ENCODE peak calls at places on chromosome 15, in four cellular contexts. One of them, this sample, is unnamed.

GRCh38 chr15:52558196-52558595 is 10.6 kb downstream of the ARPP19 start:
- DNase-seq in AG04449: no peak
- DNase-seq in ovary: no peak
- DNase-seq in astrocyte of the spinal cord: peak; percentile 78
- DNase-seq in this sample: no peak

GRCh38 chr15:90174140-90174891 is 26.8 kb upstream of the SEMA4B start:
- DNase-seq in AG04449: no peak
- DNase-seq in ovary: peak; percentile 91
- DNase-seq in astrocyte of the spinal cord: peak; percentile 46
- DNase-seq in this sample: no peak

GRCh38 chr15:48064435-48064834 is 56.4 kb upstream of the SLC24A5 start:
- DNase-seq in AG04449: no peak
- DNase-seq in ovary: no peak
- DNase-seq in astrocyte of the spinal cord: no peak
- DNase-seq in this sample: no peak

GRCh38 chr15:42921049-42921731 is 612 bp upstream of the TTBK2 start:
- DNase-seq in AG04449: no peak
- DNase-seq in ovary: peak; percentile 65
- DNase-seq in astrocyte of the spinal cord: peak; percentile 21
- DNase-seq in this sample: peak; percentile 18

GRCh38 chr15:77266708-77267387 is 153.1 kb downstream of the PEAK1 start:
- DNase-seq in AG04449: peak; percentile 74
- DNase-seq in ovary: no peak
- DNase-seq in astrocyte of the spinal cord: peak; percentile 96
- DNase-seq in this sample: no peak

GRCh38 chr15:25839638-25840156 is 23.4 kb downstream of the ATP10A start:
- DNase-seq in AG04449: no peak
- DNase-seq in ovary: no peak
- DNase-seq in astrocyte of the spinal cord: no peak
- DNase-seq in this sample: no peak

GRCh38 chr15:91338763-91339162 is 238.7 kb downstream of the SV2B start:
- DNase-seq in AG04449: no peak
- DNase-seq in ovary: no peak
- DNase-seq in astrocyte of the spinal cord: peak; percentile 49
- DNase-seq in this sample: no peak

GRCh38 chr15:69609176-69609575 is 156.6 kb downstream of the RPLP1 start:
- DNase-seq in AG04449: peak; percentile 50
- DNase-seq in ovary: no peak
- DNase-seq in astrocyte of the spinal cord: peak; percentile 58
- DNase-seq in this sample: no peak

GRCh38 chr15:52503788-52504496 is 24.7 kb downstream of the MYO5A start:
- DNase-seq in AG04449: no peak
- DNase-seq in ovary: no peak
- DNase-seq in astrocyte of the spinal cord: peak; percentile 41
- DNase-seq in this sample: peak; percentile 47

GRCh38 chr15:47674576-47675232 is 42.6 kb upstream of the SEMA6D start:
- DNase-seq in AG04449: no peak
- DNase-seq in ovary: no peak
- DNase-seq in astrocyte of the spinal cord: no peak
- DNase-seq in this sample: no peak

GRCh38 chr15:72983812-72984211 is 68.5 kb upstream of the NEO1 start:
- DNase-seq in AG04449: no peak
- DNase-seq in ovary: no peak
- DNase-seq in astrocyte of the spinal cord: no peak
- DNase-seq in this sample: no peak

GRCh38 chr15:60933914-60934885 is 294.9 kb downstream of the RORA start:
- DNase-seq in AG04449: no peak
- DNase-seq in ovary: no peak
- DNase-seq in astrocyte of the spinal cord: no peak
- DNase-seq in this sample: no peak

GRCh38 chr15:54428596-54428995 is 450.4 kb downstream of the UNC13C start:
- DNase-seq in AG04449: no peak
- DNase-seq in ovary: no peak
- DNase-seq in astrocyte of the spinal cord: no peak
- DNase-seq in this sample: no peak

GRCh38 chr15:79179108-79179561 is 88.6 kb upstream of the RASGRF1 start:
- DNase-seq in AG04449: no peak
- DNase-seq in ovary: no peak
- DNase-seq in astrocyte of the spinal cord: peak; percentile 19
- DNase-seq in this sample: no peak

GRCh38 chr15:40233727-40234577 is 4.9 kb upstream of the PAK6 start:
- DNase-seq in AG04449: no peak
- DNase-seq in ovary: no peak
- DNase-seq in astrocyte of the spinal cord: no peak
- DNase-seq in this sample: no peak

GRCh38 chr15:89812126-89812846 is 2.4 kb downstream of the ANPEP start:
- DNase-seq in AG04449: no peak
- DNase-seq in ovary: no peak
- DNase-seq in astrocyte of the spinal cord: peak; percentile 78
- DNase-seq in this sample: no peak

GRCh38 chr15:58627706-58628105 is 121.8 kb downstream of the ADAM10 start:
- DNase-seq in AG04449: no peak
- DNase-seq in ovary: no peak
- DNase-seq in astrocyte of the spinal cord: no peak
- DNase-seq in this sample: no peak

GRCh38 chr15:70505971-70506887 is 257.1 kb downstream of the UACA start:
- DNase-seq in AG04449: no peak
- DNase-seq in ovary: no peak
- DNase-seq in astrocyte of the spinal cord: peak; percentile 20
- DNase-seq in this sample: no peak

GRCh38 chr15:47844437-47844836 is 127.1 kb downstream of the SEMA6D start:
- DNase-seq in AG04449: no peak
- DNase-seq in ovary: no peak
- DNase-seq in astrocyte of the spinal cord: no peak
- DNase-seq in this sample: no peak

GRCh38 chr15:82530606-82531379 is 9.5 kb downstream of the RPS17 start:
- DNase-seq in AG04449: no peak
- DNase-seq in ovary: peak; percentile 66
- DNase-seq in astrocyte of the spinal cord: peak; percentile 62
- DNase-seq in this sample: peak; percentile 71

GRCh38 chr15:63860161-63860954 is 26.6 kb upstream of the HERC1 start:
- DNase-seq in AG04449: no peak
- DNase-seq in ovary: no peak
- DNase-seq in astrocyte of the spinal cord: no peak
- DNase-seq in this sample: no peak

GRCh38 chr15:69760263-69760855 is 307.7 kb downstream of the RPLP1 start:
- DNase-seq in AG04449: no peak
- DNase-seq in ovary: no peak
- DNase-seq in astrocyte of the spinal cord: peak; percentile 32
- DNase-seq in this sample: no peak

GRCh38 chr15:75025102-75025501 is 1.7 kb downstream of the PPCDC start:
- DNase-seq in AG04449: no peak
- DNase-seq in ovary: no peak
- DNase-seq in astrocyte of the spinal cord: no peak
- DNase-seq in this sample: no peak

GRCh38 chr15:47507221-47507985 is 209.9 kb upstream of the SEMA6D start:
- DNase-seq in AG04449: no peak
- DNase-seq in ovary: no peak
- DNase-seq in astrocyte of the spinal cord: no peak
- DNase-seq in this sample: no peak

GRCh38 chr15:80183291-80183690 is 30.5 kb downstream of the FAH start:
- DNase-seq in AG04449: no peak
- DNase-seq in ovary: no peak
- DNase-seq in astrocyte of the spinal cord: no peak
- DNase-seq in this sample: no peak

GRCh38 chr15:39888809-39889208 is 31.3 kb downstream of the GPR176 start:
- DNase-seq in AG04449: no peak
- DNase-seq in ovary: no peak
- DNase-seq in astrocyte of the spinal cord: no peak
- DNase-seq in this sample: no peak

GRCh38 chr15:66842710-66843441 is 140.8 kb downstream of the SMAD6 start:
- DNase-seq in AG04449: no peak
- DNase-seq in ovary: peak; percentile 85
- DNase-seq in astrocyte of the spinal cord: peak; percentile 70
- DNase-seq in this sample: no peak

GRCh38 chr15:85865070-85865684 is 70.5 kb upstream of the KLHL25 start:
- DNase-seq in AG04449: no peak
- DNase-seq in ovary: peak; percentile 55
- DNase-seq in astrocyte of the spinal cord: peak; percentile 49
- DNase-seq in this sample: peak; percentile 35

GRCh38 chr15:29671308-29671981 is 150.8 kb downstream of the TJP1 start:
- DNase-seq in AG04449: no peak
- DNase-seq in ovary: no peak
- DNase-seq in astrocyte of the spinal cord: peak; percentile 91
- DNase-seq in this sample: no peak

GRCh38 chr15:63291507-63291906 is 14.1 kb downstream of the APH1B start:
- DNase-seq in AG04449: peak; percentile 91
- DNase-seq in ovary: no peak
- DNase-seq in astrocyte of the spinal cord: peak; percentile 95
- DNase-seq in this sample: no peak

GRCh38 chr15:99958426-99959097 is 225.3 kb upstream of the LYSMD4 start:
- DNase-seq in AG04449: no peak
- DNase-seq in ovary: no peak
- DNase-seq in astrocyte of the spinal cord: no peak
- DNase-seq in this sample: peak; percentile 4

GRCh38 chr15:99963096-99963825 is 230.0 kb upstream of the LYSMD4 start:
- DNase-seq in AG04449: no peak
- DNase-seq in ovary: no peak
- DNase-seq in astrocyte of the spinal cord: no peak
- DNase-seq in this sample: no peak

GRCh38 chr15:99962006-99962561 is 228.8 kb upstream of the LYSMD4 start:
- DNase-seq in AG04449: no peak
- DNase-seq in ovary: no peak
- DNase-seq in astrocyte of the spinal cord: no peak
- DNase-seq in this sample: no peak

GRCh38 chr15:99963976-99964375 is 230.7 kb upstream of the LYSMD4 start:
- DNase-seq in AG04449: no peak
- DNase-seq in ovary: no peak
- DNase-seq in astrocyte of the spinal cord: no peak
- DNase-seq in this sample: no peak

DNA sequence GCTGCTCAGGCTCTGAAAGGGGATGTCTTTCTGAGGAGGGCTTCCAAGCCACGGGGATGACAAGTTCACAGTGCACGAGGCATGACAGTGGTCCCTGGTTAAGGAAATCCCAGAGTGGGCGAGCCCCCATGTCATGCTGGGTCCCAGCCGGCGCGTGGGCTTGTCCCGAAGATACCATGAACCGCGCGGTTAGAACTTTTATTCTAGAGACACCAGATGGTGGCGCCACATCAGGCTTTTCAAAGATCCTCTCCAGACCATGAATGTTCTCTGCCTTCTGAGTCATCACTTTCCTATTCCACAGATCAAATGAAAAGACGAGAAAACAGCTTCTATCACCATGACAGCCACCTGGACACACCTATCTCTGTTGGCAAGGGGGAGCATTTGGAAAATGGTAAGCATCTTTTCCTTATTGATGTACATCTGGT is 227.8 kb upstream of the LYSMD4 start:
- DNase-seq in AG04449: no peak
- DNase-seq in ovary: peak; percentile 55
- DNase-seq in astrocyte of the spinal cord: peak; percentile 49
- DNase-seq in this sample: peak; percentile 5
- TF ChIP-seq CTCF in AG04449: no peak
- TF ChIP-seq CTCF in ovary: no peak
- TF ChIP-seq CTCF in astrocyte of the spinal cord: peak; percentile 37
- TF ChIP-seq CTCF in this sample: no peak

GRCh38 chr15:45393851-45394250 is 15.5 kb upstream of the GATM start:
- DNase-seq in AG04449: no peak
- DNase-seq in ovary: no peak
- DNase-seq in astrocyte of the spinal cord: no peak
- DNase-seq in this sample: no peak
- TF ChIP-seq CTCF in AG04449: peak; percentile 0
- TF ChIP-seq CTCF in ovary: no peak
- TF ChIP-seq CTCF in astrocyte of the spinal cord: peak; percentile 27
- TF ChIP-seq CTCF in this sample: peak; percentile 48

GRCh38 chr15:88655780-88656488 is 17.1 kb downstream of the ISG20 start:
- DNase-seq in AG04449: no peak
- DNase-seq in ovary: no peak
- DNase-seq in astrocyte of the spinal cord: no peak
- DNase-seq in this sample: no peak
- TF ChIP-seq CTCF in AG04449: no peak
- TF ChIP-seq CTCF in ovary: no peak
- TF ChIP-seq CTCF in astrocyte of the spinal cord: no peak
- TF ChIP-seq CTCF in this sample: no peak

DNA sequence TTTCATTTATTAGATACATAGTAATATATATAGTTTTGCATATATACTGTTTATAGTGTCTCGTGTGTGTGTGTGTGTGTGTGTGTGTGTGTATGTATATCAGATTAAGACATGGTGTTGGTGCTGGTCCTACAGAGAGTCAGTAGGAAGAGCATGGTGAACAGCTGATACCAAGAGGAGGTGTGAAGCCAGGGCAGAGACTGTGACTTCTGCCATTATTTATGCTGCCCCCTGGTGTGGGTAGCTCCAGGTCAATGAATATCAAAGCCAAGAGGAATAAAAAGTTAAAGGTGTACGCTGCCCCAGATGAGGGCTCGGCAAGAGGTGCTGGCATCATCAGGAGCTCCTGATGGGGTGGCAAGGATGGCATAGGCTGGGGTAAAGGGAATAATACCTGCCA is 299.5 kb upstream of the RASGRP1 start:
- DNase-seq in AG04449: no peak
- DNase-seq in ovary: no peak
- DNase-seq in astrocyte of the spinal cord: no peak
- DNase-seq in this sample: no peak
- TF ChIP-seq CTCF in AG04449: no peak
- TF ChIP-seq CTCF in ovary: no peak
- TF ChIP-seq CTCF in astrocyte of the spinal cord: no peak
- TF ChIP-seq CTCF in this sample: no peak

GRCh38 chr15:81357178-81357686 is 16.8 kb downstream of the TMC3 start:
- DNase-seq in AG04449: no peak
- DNase-seq in ovary: no peak
- DNase-seq in astrocyte of the spinal cord: no peak
- DNase-seq in this sample: no peak
- TF ChIP-seq CTCF in AG04449: no peak
- TF ChIP-seq CTCF in ovary: no peak
- TF ChIP-seq CTCF in astrocyte of the spinal cord: peak; percentile 5
- TF ChIP-seq CTCF in this sample: no peak